ENCODE peak calls at places on chromosomes 16 and 17, in nine cellular contexts. One of them, this sample, is unnamed.
A peak's percentile ranks its signal among the peaks of the same experiment; 100 is the strongest.

GRCh38 chr17:81251091-81251942 is 12.2 kb downstream of the NDUFAF8 start:
- DNase-seq in OCI-LY7: peak; percentile 88
- DNase-seq in ovary: no peak
- DNase-seq in progenitor cell of endocrine pancreas: no peak
- DNase-seq in AG10803: no peak
- DNase-seq in brain microvascular endothelial cell: no peak
- DNase-seq in adrenal gland: no peak
- DNase-seq in mammary epithelial cell: no peak
- DNase-seq in GM13977: no peak
- DNase-seq in this sample: no peak

GRCh38 chr16:85395913-85396878 is 216.9 kb upstream of the GSE1 start:
- DNase-seq in OCI-LY7: no peak
- DNase-seq in ovary: peak; percentile 61
- DNase-seq in progenitor cell of endocrine pancreas: no peak
- DNase-seq in AG10803: peak; percentile 57
- DNase-seq in brain microvascular endothelial cell: peak; percentile 48
- DNase-seq in adrenal gland: peak; percentile 42
- DNase-seq in mammary epithelial cell: peak; percentile 71
- DNase-seq in GM13977: no peak
- DNase-seq in this sample: no peak

GRCh38 chr17:41642252-41643156 is 18.1 kb upstream of the KRT17 start:
- DNase-seq in OCI-LY7: no peak
- DNase-seq in ovary: no peak
- DNase-seq in progenitor cell of endocrine pancreas: no peak
- DNase-seq in AG10803: no peak
- DNase-seq in brain microvascular endothelial cell: no peak
- DNase-seq in adrenal gland: no peak
- DNase-seq in mammary epithelial cell: peak; percentile 71
- DNase-seq in GM13977: no peak
- DNase-seq in this sample: no peak

GRCh38 chr16:20904507-20905079 is 4.0 kb downstream of the LYRM1 start:
- DNase-seq in OCI-LY7: peak; percentile 76
- DNase-seq in ovary: no peak
- DNase-seq in progenitor cell of endocrine pancreas: no peak
- DNase-seq in AG10803: peak; percentile 82
- DNase-seq in brain microvascular endothelial cell: peak; percentile 71
- DNase-seq in adrenal gland: no peak
- DNase-seq in mammary epithelial cell: peak; percentile 83
- DNase-seq in GM13977: peak; percentile 33
- DNase-seq in this sample: peak; percentile 46

GRCh38 chr16:66649167-66649566 is 44.7 kb downstream of the CMTM3 start:
- DNase-seq in OCI-LY7: no peak
- DNase-seq in ovary: no peak
- DNase-seq in progenitor cell of endocrine pancreas: no peak
- DNase-seq in AG10803: no peak
- DNase-seq in brain microvascular endothelial cell: no peak
- DNase-seq in adrenal gland: no peak
- DNase-seq in mammary epithelial cell: no peak
- DNase-seq in GM13977: no peak
- DNase-seq in this sample: no peak

GRCh38 chr17:81489012-81489968 is 23.3 kb downstream of the ACTG1 start:
- DNase-seq in OCI-LY7: no peak
- DNase-seq in ovary: no peak
- DNase-seq in progenitor cell of endocrine pancreas: no peak
- DNase-seq in AG10803: no peak
- DNase-seq in brain microvascular endothelial cell: no peak
- DNase-seq in adrenal gland: no peak
- DNase-seq in mammary epithelial cell: no peak
- DNase-seq in GM13977: no peak
- DNase-seq in this sample: no peak

GRCh38 chr17:77323413-77324171 is 182.8 kb downstream of the SEC14L1 start:
- DNase-seq in OCI-LY7: peak; percentile 87
- DNase-seq in ovary: peak; percentile 84
- DNase-seq in progenitor cell of endocrine pancreas: no peak
- DNase-seq in AG10803: peak; percentile 69
- DNase-seq in brain microvascular endothelial cell: no peak
- DNase-seq in adrenal gland: peak; percentile 70
- DNase-seq in mammary epithelial cell: no peak
- DNase-seq in GM13977: no peak
- DNase-seq in this sample: peak; percentile 64

GRCh38 chr16:85372627-85373372 is 240.3 kb upstream of the GSE1 start:
- DNase-seq in OCI-LY7: no peak
- DNase-seq in ovary: no peak
- DNase-seq in progenitor cell of endocrine pancreas: no peak
- DNase-seq in AG10803: peak; percentile 84
- DNase-seq in brain microvascular endothelial cell: peak; percentile 68
- DNase-seq in adrenal gland: peak; percentile 61
- DNase-seq in mammary epithelial cell: peak; percentile 57
- DNase-seq in GM13977: no peak
- DNase-seq in this sample: no peak

GRCh38 chr17:2637422-2637821 is 44.0 kb downstream of the PAFAH1B1 start:
- DNase-seq in OCI-LY7: no peak
- DNase-seq in ovary: no peak
- DNase-seq in progenitor cell of endocrine pancreas: no peak
- DNase-seq in AG10803: no peak
- DNase-seq in brain microvascular endothelial cell: no peak
- DNase-seq in adrenal gland: no peak
- DNase-seq in mammary epithelial cell: no peak
- DNase-seq in GM13977: no peak
- DNase-seq in this sample: no peak
- TF ChIP-seq CTCF in OCI-LY7: no peak
- TF ChIP-seq CTCF in ovary: no peak
- TF ChIP-seq CTCF in progenitor cell of endocrine pancreas: no peak
- TF ChIP-seq CTCF in AG10803: no peak
- TF ChIP-seq CTCF in brain microvascular endothelial cell: no peak
- TF ChIP-seq CTCF in adrenal gland: no peak
- TF ChIP-seq CTCF in mammary epithelial cell: no peak
- TF ChIP-seq CTCF in GM13977: no peak
- TF ChIP-seq CTCF in this sample: no peak

GRCh38 chr16:17056666-17057065 is 414.1 kb downstream of the XYLT1 start:
- DNase-seq in OCI-LY7: no peak
- DNase-seq in ovary: no peak
- DNase-seq in progenitor cell of endocrine pancreas: no peak
- DNase-seq in AG10803: no peak
- DNase-seq in brain microvascular endothelial cell: no peak
- DNase-seq in adrenal gland: no peak
- DNase-seq in mammary epithelial cell: no peak
- DNase-seq in GM13977: no peak
- DNase-seq in this sample: no peak

GRCh38 chr16:17050468-17050867 is 420.3 kb downstream of the XYLT1 start:
- DNase-seq in OCI-LY7: no peak
- DNase-seq in ovary: no peak
- DNase-seq in progenitor cell of endocrine pancreas: no peak
- DNase-seq in AG10803: no peak
- DNase-seq in brain microvascular endothelial cell: no peak
- DNase-seq in adrenal gland: no peak
- DNase-seq in mammary epithelial cell: no peak
- DNase-seq in GM13977: no peak
- DNase-seq in this sample: no peak

GRCh38 chr16:17058471-17058870 is 412.3 kb downstream of the XYLT1 start:
- DNase-seq in OCI-LY7: no peak
- DNase-seq in ovary: no peak
- DNase-seq in progenitor cell of endocrine pancreas: no peak
- DNase-seq in AG10803: no peak
- DNase-seq in brain microvascular endothelial cell: no peak
- DNase-seq in adrenal gland: no peak
- DNase-seq in mammary epithelial cell: no peak
- DNase-seq in GM13977: no peak
- DNase-seq in this sample: no peak

DNA sequence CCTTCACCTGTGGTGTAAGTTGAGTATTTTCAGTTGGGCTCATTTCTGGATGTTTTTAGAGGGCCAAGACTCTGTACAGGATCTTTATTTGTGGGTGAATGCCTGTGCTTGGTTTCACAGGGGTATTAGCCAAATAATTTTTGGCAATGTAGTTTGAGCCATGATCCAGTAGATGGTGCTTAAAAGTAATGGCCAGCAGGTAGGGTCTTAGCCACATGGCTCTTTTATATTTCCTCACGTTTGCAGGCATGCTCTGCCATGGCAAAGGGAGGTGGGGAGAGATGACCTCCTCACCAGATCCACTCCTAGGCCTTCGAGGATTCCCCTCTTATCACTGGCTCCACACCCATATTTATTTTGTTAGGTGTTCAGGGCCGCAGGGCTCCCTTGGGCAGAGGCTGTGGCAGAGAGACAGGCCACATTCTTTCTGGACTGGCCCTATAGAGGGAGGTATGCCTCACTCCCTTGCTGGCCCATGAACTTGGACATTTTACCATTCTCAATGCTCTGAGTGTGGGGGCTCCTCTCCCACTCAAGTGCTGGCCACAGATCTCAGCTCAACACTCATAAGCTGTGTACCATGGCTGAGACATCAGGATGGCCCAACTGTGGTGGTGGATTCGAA is 417.1 kb downstream of the XYLT1 start:
- DNase-seq in OCI-LY7: peak; percentile 18
- DNase-seq in ovary: no peak
- DNase-seq in progenitor cell of endocrine pancreas: no peak
- DNase-seq in AG10803: no peak
- DNase-seq in brain microvascular endothelial cell: no peak
- DNase-seq in adrenal gland: no peak
- DNase-seq in mammary epithelial cell: no peak
- DNase-seq in GM13977: no peak
- DNase-seq in this sample: no peak
- TF ChIP-seq CTCF in OCI-LY7: peak; percentile 63
- TF ChIP-seq CTCF in ovary: no peak
- TF ChIP-seq CTCF in progenitor cell of endocrine pancreas: no peak
- TF ChIP-seq CTCF in AG10803: no peak
- TF ChIP-seq CTCF in brain microvascular endothelial cell: no peak
- TF ChIP-seq CTCF in adrenal gland: no peak
- TF ChIP-seq CTCF in mammary epithelial cell: no peak
- TF ChIP-seq CTCF in GM13977: peak; percentile 30
- TF ChIP-seq CTCF in this sample: no peak

GRCh38 chr17:18951941-18952842 is at the start of gene SLC5A10:
- DNase-seq in OCI-LY7: no peak
- DNase-seq in ovary: no peak
- DNase-seq in progenitor cell of endocrine pancreas: no peak
- DNase-seq in AG10803: no peak
- DNase-seq in brain microvascular endothelial cell: no peak
- DNase-seq in adrenal gland: no peak
- DNase-seq in mammary epithelial cell: no peak
- DNase-seq in GM13977: no peak
- DNase-seq in this sample: peak; percentile 17
- TF ChIP-seq CTCF in OCI-LY7: peak; percentile 26
- TF ChIP-seq CTCF in ovary: no peak
- TF ChIP-seq CTCF in progenitor cell of endocrine pancreas: peak; percentile 27
- TF ChIP-seq CTCF in AG10803: peak; percentile 19
- TF ChIP-seq CTCF in brain microvascular endothelial cell: peak; percentile 67
- TF ChIP-seq CTCF in adrenal gland: no peak
- TF ChIP-seq CTCF in mammary epithelial cell: no peak
- TF ChIP-seq CTCF in GM13977: peak; percentile 31
- TF ChIP-seq CTCF in this sample: no peak

GRCh38 chr16:87276091-87276561 is 41.1 kb downstream of the C16orf95 start:
- DNase-seq in OCI-LY7: no peak
- DNase-seq in ovary: no peak
- DNase-seq in progenitor cell of endocrine pancreas: no peak
- DNase-seq in AG10803: no peak
- DNase-seq in brain microvascular endothelial cell: no peak
- DNase-seq in adrenal gland: no peak
- DNase-seq in mammary epithelial cell: no peak
- DNase-seq in GM13977: no peak
- DNase-seq in this sample: no peak

GRCh38 chr16:87274808-87275207 is 42.4 kb downstream of the C16orf95 start:
- DNase-seq in OCI-LY7: no peak
- DNase-seq in ovary: no peak
- DNase-seq in progenitor cell of endocrine pancreas: no peak
- DNase-seq in AG10803: peak; percentile 15
- DNase-seq in brain microvascular endothelial cell: peak; percentile 13
- DNase-seq in adrenal gland: no peak
- DNase-seq in mammary epithelial cell: no peak
- DNase-seq in GM13977: no peak
- DNase-seq in this sample: no peak

GRCh38 chr16:87276926-87277325 is 40.3 kb downstream of the C16orf95 start:
- DNase-seq in OCI-LY7: no peak
- DNase-seq in ovary: no peak
- DNase-seq in progenitor cell of endocrine pancreas: no peak
- DNase-seq in AG10803: no peak
- DNase-seq in brain microvascular endothelial cell: no peak
- DNase-seq in adrenal gland: no peak
- DNase-seq in mammary epithelial cell: no peak
- DNase-seq in GM13977: no peak
- DNase-seq in this sample: no peak

GRCh38 chr16:87279094-87279658 is 38.0 kb downstream of the C16orf95 start:
- DNase-seq in OCI-LY7: no peak
- DNase-seq in ovary: no peak
- DNase-seq in progenitor cell of endocrine pancreas: no peak
- DNase-seq in AG10803: no peak
- DNase-seq in brain microvascular endothelial cell: no peak
- DNase-seq in adrenal gland: no peak
- DNase-seq in mammary epithelial cell: no peak
- DNase-seq in GM13977: no peak
- DNase-seq in this sample: no peak

DNA sequence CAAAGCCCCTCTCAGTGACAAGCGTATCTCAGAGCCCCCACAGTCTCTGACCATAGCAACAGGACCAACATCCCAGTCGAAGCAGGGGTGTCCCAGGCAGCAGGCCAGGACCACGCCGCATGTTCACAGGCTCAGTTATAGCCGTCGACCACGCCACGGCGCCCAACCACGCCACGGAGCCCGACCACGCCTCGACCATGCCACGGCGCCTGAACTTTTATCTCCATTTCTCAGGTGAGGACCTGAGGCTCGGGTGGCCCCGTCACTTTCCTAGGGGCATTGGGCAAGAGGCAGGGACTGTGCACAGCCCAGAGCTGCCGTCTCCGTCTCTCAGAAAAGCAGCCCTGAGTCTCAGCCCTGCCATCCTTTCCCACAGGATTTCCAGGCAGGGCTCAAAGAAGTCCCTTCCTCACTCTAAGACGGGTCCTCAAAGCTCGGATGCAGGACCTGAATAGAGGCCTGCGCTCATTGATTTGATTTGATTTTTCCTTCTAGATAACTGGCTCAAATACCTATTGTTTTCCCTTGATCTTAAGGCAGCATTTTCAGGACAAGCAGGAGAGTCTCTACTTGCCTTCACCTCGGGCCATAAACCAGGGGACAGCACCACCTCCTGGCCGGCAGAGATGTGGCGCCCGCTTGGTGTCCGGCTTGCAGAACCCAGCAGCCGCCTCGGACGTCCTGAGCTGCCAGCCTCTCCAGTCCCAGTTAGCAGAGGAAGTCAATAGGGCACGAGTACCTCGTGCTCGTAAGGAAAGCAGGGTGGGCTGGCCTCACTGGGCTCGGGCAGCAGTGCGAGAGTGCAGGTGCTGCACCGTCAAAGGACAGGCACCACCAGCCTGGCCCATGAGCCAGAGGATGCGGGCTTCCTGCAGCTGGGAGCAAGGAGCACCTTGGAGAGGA is 38.8 kb downstream of the C16orf95 start:
- DNase-seq in OCI-LY7: peak; percentile 59
- DNase-seq in ovary: peak; percentile 84
- DNase-seq in progenitor cell of endocrine pancreas: peak; percentile 73
- DNase-seq in AG10803: peak; percentile 80
- DNase-seq in brain microvascular endothelial cell: peak; percentile 77
- DNase-seq in adrenal gland: peak; percentile 71
- DNase-seq in mammary epithelial cell: peak; percentile 58
- DNase-seq in GM13977: peak; percentile 87
- DNase-seq in this sample: peak; percentile 88
- TF ChIP-seq CTCF in OCI-LY7: peak; percentile 84
- TF ChIP-seq CTCF in ovary: peak; percentile 31
- TF ChIP-seq CTCF in progenitor cell of endocrine pancreas: peak; percentile 96
- TF ChIP-seq CTCF in AG10803: peak; percentile 92
- TF ChIP-seq CTCF in brain microvascular endothelial cell: peak; percentile 96
- TF ChIP-seq CTCF in adrenal gland: peak; percentile 90
- TF ChIP-seq CTCF in mammary epithelial cell: peak; percentile 85
- TF ChIP-seq CTCF in GM13977: peak; percentile 89
- TF ChIP-seq CTCF in this sample: peak; percentile 82